ENCODE peak calls at places on chromosome 3, in seven cellular contexts. I is NCI-H524, K is colonic mucosa, R is left ventricle myocardium inferior, C is KBM-7, N is HFF-Myc, A is T-cell. G is an unnamed sample.

GRCh38 chr3:153970735-153971347 is 150.3 kb upstream of the ARHGEF26 start:
- DNase-seq in A (no peak), I (peak), R (no peak), N (no peak), C (peak), K (no peak), G (no peak)

GRCh38 chr3:49500408-49501257 is 30.6 kb downstream of the DAG1 start:
- DNase-seq in A (no peak), N (peak), R (peak), K (peak), I (no peak), C (peak), G (peak)

GRCh38 chr3:185935465-185936263 is 2.1 kb downstream of the TRA2B start:
- DNase-seq in I (peak), K (peak), R (no peak), C (no peak), N (no peak), A (no peak), G (no peak)

GRCh38 chr3:14913071-14913925 is 34.1 kb upstream of the NR2C2 start:
- DNase-seq in A (no peak), I (no peak), N (no peak), K (no peak), C (no peak), R (no peak), G (no peak)

GRCh38 chr3:16375891-16376290 is 110.9 kb downstream of the OXNAD1 start:
- DNase-seq in A (no peak), K (no peak), R (no peak), N (no peak), C (no peak), I (no peak), G (no peak)

GRCh38 chr3:194739498-194740284 is 54.0 kb downstream of the FAM43A start:
- DNase-seq in C (no peak), R (no peak), I (no peak), N (no peak), K (no peak), A (no peak), G (no peak)

GRCh38 chr3:13282986-13283876 is 136.9 kb downstream of the NUP210 start:
- DNase-seq in I (peak), N (no peak), K (no peak), C (peak), A (no peak), R (no peak), G (no peak)

GRCh38 chr3:170056710-170057454 is 19.1 kb downstream of the GPR160 start:
- DNase-seq in K (no peak), A (no peak), C (no peak), I (no peak), R (no peak), N (no peak), G (no peak)

GRCh38 chr3:47347217-47347801 is 33.5 kb upstream of the PTPN23 start:
- DNase-seq in K (no peak), I (no peak), N (no peak), A (no peak), C (peak), R (no peak), G (no peak)

GRCh38 chr3:99577160-99577559 is 61.2 kb upstream of the COL8A1 start:
- DNase-seq in A (no peak), N (no peak), C (no peak), I (no peak), K (no peak), R (no peak), G (no peak)

GRCh38 chr3:193997228-193998192 is 138.4 kb upstream of the HES1 start:
- DNase-seq in I (peak), A (no peak), N (no peak), R (peak), K (peak), C (no peak), G (no peak)

GRCh38 chr3:8979262-8979661 is 16.0 kb upstream of the RAD18 start:
- DNase-seq in R (no peak), N (no peak), C (no peak), A (no peak), I (no peak), K (no peak), G (no peak)

G was measured in Caco-2.